ENCODE peak calls at places on chromosomes 11 and 22, in four cellular contexts. U, X, D and J are unnamed samples.

GRCh38 chr11:16960250-16960649 is 54.0 kb downstream of the PLEKHA7 start:
- DNase-seq in U (no peak), X (no peak), D (no peak), J (no peak)

GRCh38 chr22:21952586-21953571 is at the start of gene PPM1F:
- DNase-seq in U (peak), X (peak), D (peak), J (peak)

GRCh38 chr11:6604081-6604626 is 580 bp downstream of the ILK start:
- DNase-seq in U (no peak), X (peak), D (peak), J (no peak)

GRCh38 chr11:33638608-33639007 is 62.0 kb downstream of the C11orf91 start:
- DNase-seq in U (no peak), X (no peak), D (no peak), J (no peak)

GRCh38 chr22:28904211-28904808 is 20.9 kb downstream of the ZNRF3 start:
- DNase-seq in U (no peak), X (no peak), D (no peak), J (no peak)

GRCh38 chr11:9906043-9906791 is 242.3 kb downstream of the SWAP70 start:
- DNase-seq in U (no peak), X (no peak), D (peak), J (no peak)

GRCh38 chr11:119742263-119742861 is 13.4 kb upstream of the NECTIN1 start:
- DNase-seq in U (peak), X (no peak), D (no peak), J (no peak)

GRCh38 chr11:95556342-95557151 is 233.0 kb downstream of the FAM76B start:
- DNase-seq in U (no peak), X (no peak), D (peak), J (no peak)

GRCh38 chr11:111010391-111011354 is 234.9 kb upstream of the POU2AF2 start:
- DNase-seq in U (no peak), X (no peak), D (no peak), J (no peak)

GRCh38 chr11:10400856-10401255 is 54.2 kb upstream of the AMPD3 start:
- DNase-seq in U (no peak), X (no peak), D (no peak), J (no peak)

GRCh38 chr22:50141891-50142363 is 28.6 kb upstream of the PANX2 start:
- DNase-seq in U (peak), X (no peak), D (no peak), J (no peak)

GRCh38 chr11:69344570-69345145 is 50.7 kb downstream of the MYEOV start:
- DNase-seq in U (no peak), X (no peak), D (no peak), J (no peak)

GRCh38 chr11:46916251-46916650 is 2.1 kb downstream of the LRP4 start:
- DNase-seq in U (no peak), X (no peak), D (no peak), J (no peak)

GRCh38 chr22:48832592-48832991 is 995.1 kb downstream of the BRD1 start:
- DNase-seq in U (no peak), X (no peak), D (no peak), J (no peak)

GRCh38 chr11:127789887-127790286 is 789.3 kb upstream of the KIRREL3 start:
- DNase-seq in U (no peak), X (no peak), D (no peak), J (no peak)

GRCh38 chr11:75773595-75774353 is 5.2 kb downstream of the DGAT2 start:
- DNase-seq in U (no peak), X (no peak), D (no peak), J (no peak)

GRCh38 chr22:38315801-38316339 is 1.4 kb downstream of the CSNK1E start:
- DNase-seq in U (no peak), X (no peak), D (no peak), J (no peak)

GRCh38 chr11:123460006-123460700 is 30.1 kb downstream of the GRAMD1B start:
- DNase-seq in U (no peak), X (no peak), D (no peak), J (no peak)

GRCh38 chr11:64892838-64893193 is 14.4 kb upstream of the EHD1 start:
- DNase-seq in U (no peak), X (no peak), D (no peak), J (no peak)

GRCh38 chr22:46071451-46072029 is 78.8 kb upstream of the PPARA start:
- DNase-seq in U (no peak), X (peak), D (peak), J (peak)

GRCh38 chr11:112525844-112526590 is 265.4 kb upstream of the PLET1 start:
- DNase-seq in U (no peak), X (no peak), D (no peak), J (no peak)

GRCh38 chr11:86476109-86476861 is 101.6 kb downstream of the CCDC81 start:
- DNase-seq in U (no peak), X (no peak), D (no peak), J (no peak)

GRCh38 chr11:14793546-14793945 is 98.5 kb downstream of the CYP2R1 start:
- DNase-seq in U (no peak), X (no peak), D (no peak), J (no peak)

GRCh38 chr11:57131080-57131790 is 50.5 kb upstream of the LRRC55 start:
- DNase-seq in U (peak), X (no peak), D (peak), J (no peak)

GRCh38 chr11:72338741-72339140 is 94.8 kb upstream of the PHOX2A start:
- DNase-seq in U (no peak), X (no peak), D (no peak), J (no peak)

GRCh38 chr11:118641463-118642019 is 34.1 kb downstream of the PHLDB1 start:
- DNase-seq in U (no peak), X (no peak), D (no peak), J (no peak)

GRCh38 chr11:69365567-69365966 is 71.6 kb downstream of the MYEOV start:
- DNase-seq in U (no peak), X (no peak), D (no peak), J (no peak)

GRCh38 chr22:48677621-48678020 is 1150.1 kb downstream of the BRD1 start:
- DNase-seq in U (no peak), X (no peak), D (no peak), J (no peak)

GRCh38 chr11:78200553-78200952 is 11.8 kb downstream of the USP35 start:
- DNase-seq in U (no peak), X (no peak), D (no peak), J (no peak)